ENCODE peak calls at places on chromosomes 6 and 20, in ten cellular contexts. W is T-helper 9 cell; X is EH; O is putamen; C is AG08395; M is CD8-positive, alpha-beta T cell; R is NCI-H526 treated with DMSO at 0.1 percent for 48 hours; H is brain microvascular endothelial cell; Z is posterior cingulate gyrus; A is natural killer cell treated with Interleukin-12 subunit alpha and Interleukin-12 subunit beta and Interleukin-15 and Interleukin-18, amount 100 ng/mL, for 72 hours. S is an unnamed sample.

GRCh38 chr6:148193063-148193680 is 149.5 kb upstream of the SASH1 start:
- DNase-seq in Z (no peak), X (peak; percentile 16), W (no peak), H (no peak), A (no peak), C (no peak), M (no peak), R (no peak), O (no peak), S (peak; percentile 80)

GRCh38 chr20:6265204-6265904 is 142.5 kb upstream of the FERMT1 start:
- DNase-seq in X (peak; percentile 43), C (peak; percentile 48), H (peak; percentile 82), A (no peak), M (no peak), R (peak; percentile 53), O (peak; percentile 23), Z (no peak), W (no peak), S (peak; percentile 89)

GRCh38 chr6:160106010-160106409 is 15.6 kb upstream of the SLC22A1 start:
- DNase-seq in Z (no peak), O (no peak), H (no peak), A (no peak), R (no peak), X (no peak), W (no peak), C (no peak), M (no peak), S (no peak)

GRCh38 chr6:84467296-84467695 is 239.9 kb upstream of the CEP162 start:
- DNase-seq in Z (no peak), M (no peak), C (no peak), W (no peak), A (no peak), H (no peak), O (no peak), R (no peak), X (no peak), S (peak; percentile 35)

GRCh38 chr6:141463237-141463977 is 669.3 kb upstream of the GJE1 start:
- DNase-seq in W (no peak), C (peak; percentile 30), X (peak; percentile 59), H (peak; percentile 58), Z (no peak), M (no peak), O (no peak), R (no peak), A (no peak), S (peak; percentile 58)

GRCh38 chr6:169075211-169075621 is 178.4 kb downstream of the THBS2 start:
- DNase-seq in W (no peak), X (peak; percentile 20), O (no peak), Z (no peak), A (no peak), H (peak; percentile 77), R (no peak), C (peak; percentile 70), M (no peak), S (peak; percentile 98)

GRCh38 chr6:125802943-125803377 is 12.2 kb downstream of the NCOA7 start:
- DNase-seq in W (no peak), O (no peak), C (no peak), Z (no peak), X (peak; percentile 70), M (no peak), A (no peak), H (peak; percentile 22), R (no peak), S (peak; percentile 78)

GRCh38 chr20:59222982-59223610 is 59.5 kb downstream of the ZNF831 start:
- DNase-seq in M (no peak), H (no peak), C (no peak), R (no peak), W (no peak), X (no peak), O (no peak), A (no peak), Z (no peak), S (peak; percentile 9)

GRCh38 chr6:135291288-135292116 is 110.4 kb downstream of the MYB start:
- DNase-seq in X (peak; percentile 34), W (no peak), C (no peak), H (peak; percentile 61), R (no peak), O (no peak), A (no peak), Z (no peak), M (no peak), S (peak; percentile 74)

GRCh38 chr20:59788196-59788735 is 145.2 kb downstream of the SYCP2 start:
- DNase-seq in H (no peak), W (no peak), X (no peak), A (no peak), C (no peak), M (no peak), R (no peak), O (no peak), Z (no peak), S (no peak)

GRCh38 chr20:12555369-12555768 is 453.4 kb upstream of the SPTLC3 start:
- DNase-seq in M (no peak), O (no peak), R (no peak), W (no peak), X (no peak), Z (no peak), C (no peak), H (no peak), A (no peak), S (no peak)

GRCh38 chr20:4134355-4134834 is 119.0 kb upstream of the RNF24 start:
- DNase-seq in X (no peak), Z (no peak), W (no peak), A (no peak), O (no peak), C (no peak), R (no peak), H (no peak), M (no peak), S (no peak)

GRCh38 chr6:5511924-5512323 is 250.6 kb downstream of the FARS2 start:
- DNase-seq in W (no peak), Z (no peak), X (peak; percentile 92), O (no peak), M (no peak), R (no peak), H (peak; percentile 76), A (no peak), C (peak; percentile 69), S (peak; percentile 88)

GRCh38 chr6:126600258-126600916 is 260.5 kb downstream of the CENPW start:
- DNase-seq in H (no peak), O (no peak), C (no peak), W (no peak), R (no peak), X (no peak), M (no peak), A (no peak), Z (no peak), S (no peak)

GRCh38 chr6:2522521-2522920 is 228.2 kb downstream of the MYLK4 start:
- DNase-seq in Z (no peak), C (peak; percentile 31), M (no peak), R (no peak), A (no peak), W (no peak), O (no peak), X (peak; percentile 22), H (peak; percentile 73), S (peak; percentile 73)

GRCh38 chr20:37526839-37527637 is 638 bp downstream of the BLCAP start:
- DNase-seq in X (peak; percentile 63), C (no peak), Z (no peak), W (no peak), A (no peak), H (no peak), O (no peak), M (no peak), R (no peak), S (peak; percentile 30)

GRCh38 chr6:16747232-16748027 is 13.8 kb downstream of the ATXN1 start:
- DNase-seq in C (peak; percentile 66), Z (no peak), A (no peak), W (no peak), H (no peak), R (no peak), X (peak; percentile 80), O (no peak), M (no peak), S (peak; percentile 70)

GRCh38 chr20:32534661-32535240 is 50.4 kb downstream of the NOL4L start:
- DNase-seq in M (peak; percentile 48), A (peak; percentile 55), O (no peak), X (no peak), W (peak; percentile 58), C (no peak), R (peak; percentile 44), H (no peak), Z (no peak), S (no peak)

GRCh38 chr6:33975631-33976424 is 170.1 kb downstream of the GRM4 start:
- DNase-seq in H (no peak), W (no peak), Z (no peak), X (no peak), M (no peak), O (no peak), C (no peak), R (no peak), A (no peak), S (no peak)

GRCh38 chr6:130147151-130147550 is 75.6 kb downstream of the SAMD3 start:
- DNase-seq in M (no peak), C (no peak), A (no peak), X (no peak), O (no peak), H (no peak), W (no peak), Z (no peak), R (no peak), S (no peak)

GRCh38 chr6:150195996-150196417 is 53.2 kb downstream of the PPP1R14C start:
- DNase-seq in O (no peak), W (no peak), A (no peak), H (no peak), R (peak; percentile 9), C (no peak), X (no peak), Z (no peak), M (no peak), S (peak; percentile 39)

GRCh38 chr6:42467651-42468050 is 15.9 kb upstream of the TRERF1 start:
- DNase-seq in C (no peak), O (no peak), W (no peak), R (no peak), A (no peak), M (no peak), X (no peak), Z (no peak), H (no peak), S (no peak)

GRCh38 chr20:31706607-31707257 is 15.9 kb downstream of the BCL2L1 start:
- DNase-seq in C (no peak), Z (no peak), R (no peak), O (no peak), X (no peak), H (no peak), A (no peak), M (no peak), W (no peak), S (no peak)

GRCh38 chr20:47319517-47320252 is 36.8 kb downstream of the ZMYND8 start:
- DNase-seq in W (no peak), Z (peak; percentile 52), C (peak; percentile 73), M (no peak), O (peak; percentile 77), H (peak; percentile 42), A (no peak), R (peak; percentile 89), X (peak; percentile 83), S (peak; percentile 87)

GRCh38 chr20:57342829-57343228 is 8.2 kb upstream of the RAE1 start:
- DNase-seq in X (peak; percentile 56), Z (no peak), C (no peak), W (no peak), M (no peak), R (no peak), A (no peak), O (no peak), H (peak; percentile 20), S (no peak)

GRCh38 chr6:83044211-83044768 is 21.4 kb downstream of the UBE3D start:
- DNase-seq in R (no peak), C (no peak), W (no peak), M (no peak), O (no peak), Z (no peak), H (no peak), X (no peak), A (no peak), S (no peak)

GRCh38 chr6:150765457-150765764 is 100.1 kb upstream of the MTHFD1L start:
- DNase-seq in Z (no peak), R (no peak), W (no peak), C (no peak), H (no peak), O (no peak), A (no peak), X (no peak), M (no peak), S (no peak)

GRCh38 chr6:152300517-152300916 is 336.6 kb downstream of the SYNE1 start:
- DNase-seq in H (no peak), Z (no peak), X (no peak), W (no peak), M (no peak), R (no peak), C (no peak), A (no peak), O (no peak), S (no peak)